ENCODE peak calls at places on chromosome 9, in five cellular contexts. T is HCT116, V is GM23248, Q is hepatocyte, Y is MM.1S. N is an unnamed sample. For H3K9me2, the result is how much of the 10 kb centered on the place peaks cover.

GRCh38 chr9:98523231-98523901 is 185.4 kb downstream of the GABBR2 start:
- DNase-seq in T (no peak), V (peak), Q (peak), Y (no peak), N (peak)

GRCh38 chr9:81902601-81903000 is 25.6 kb upstream of the SPATA31D4 start:
- DNase-seq in T (no peak), V (peak), Q (peak), Y (no peak), N (no peak)

GRCh38 chr9:16363916-16364315 is 506.6 kb downstream of the BNC2 start:
- DNase-seq in T (no peak), V (no peak), Q (no peak), Y (no peak), N (no peak)

GRCh38 chr9:6040077-6040476 is 24.7 kb upstream of the RANBP6 start:
- DNase-seq in T (no peak), V (no peak), Q (no peak), Y (no peak), N (no peak)

GRCh38 chr9:129320575-129321311 is 142.7 kb upstream of the IER5L start:
- DNase-seq in T (no peak), V (peak), Q (peak), Y (peak), N (peak)

GRCh38 chr9:911003-911402 is 65.5 kb upstream of the DMRT3 start:
- DNase-seq in T (no peak), V (no peak), Q (no peak), Y (no peak), N (peak)

GRCh38 chr9:22454021-22454420 is 7.4 kb downstream of the DMRTA1 start:
- DNase-seq in T (no peak), V (peak), Q (peak), Y (no peak), N (no peak)

GRCh38 chr9:134224827-134225154 is 60.4 kb upstream of the RNU6ATAC start:
- DNase-seq in T (no peak), V (no peak), Q (no peak), Y (no peak), N (no peak)

GRCh38 chr9:91857831-91858669 is 92.0 kb downstream of the ROR2 start:
- DNase-seq in T (no peak), V (no peak), Q (no peak), Y (no peak), N (peak)

GRCh38 chr9:77926314-77926959 is 105.2 kb downstream of the GNAQ start:
- DNase-seq in T (peak), V (peak), Q (no peak), Y (no peak), N (no peak)

GRCh38 chr9:73151653-73152382 is at the start of gene ANXA1:
- DNase-seq in T (peak), V (peak), Q (peak), Y (no peak), N (peak)
- H3K4me3 ChIP-seq in T (peak), V (peak), Q (peak), Y (no peak), N (no peak)

GRCh38 chr9:74721696-74722660 is 165.7 kb downstream of the TRPM6 start:
- DNase-seq in T (no peak), V (no peak), Q (no peak), Y (no peak), N (no peak)
- H3K9me2 ChIP-seq in T (under half), V (under half), Q (under half), Y (under half), N (under half)

GRCh38 chr9:2876726-2877125 is 32.8 kb upstream of the PUM3 start:
- DNase-seq in T (no peak), V (no peak), Q (no peak), Y (no peak), N (no peak)
- H3K4me3 ChIP-seq in T (no peak), V (no peak), Q (no peak), Y (no peak), N (no peak)

GRCh38 chr9:109094268-109094667 is 25.5 kb downstream of the TMEM245 start:
- DNase-seq in T (no peak), V (no peak), Q (no peak), Y (no peak), N (no peak)
- H3K9me2 ChIP-seq in T (under half), V (under half), Q (under half), Y (under half), N (under half)

GRCh38 chr9:127554966-127555829 is 56.9 kb upstream of the STXBP1 start:
- DNase-seq in T (no peak), V (peak), Q (no peak), Y (no peak), N (no peak)

GRCh38 chr9:127557998-127558546 is 54.0 kb upstream of the STXBP1 start:
- DNase-seq in T (no peak), V (no peak), Q (no peak), Y (no peak), N (no peak)

GRCh38 chr9:127557466-127557869 is 54.6 kb upstream of the STXBP1 start:
- DNase-seq in T (no peak), V (peak), Q (peak), Y (no peak), N (no peak)

GRCh38 chr9:127555830-127556820 is 56.0 kb upstream of the STXBP1 start:
- DNase-seq in T (peak), V (peak), Q (peak), Y (no peak), N (no peak)

DNA sequence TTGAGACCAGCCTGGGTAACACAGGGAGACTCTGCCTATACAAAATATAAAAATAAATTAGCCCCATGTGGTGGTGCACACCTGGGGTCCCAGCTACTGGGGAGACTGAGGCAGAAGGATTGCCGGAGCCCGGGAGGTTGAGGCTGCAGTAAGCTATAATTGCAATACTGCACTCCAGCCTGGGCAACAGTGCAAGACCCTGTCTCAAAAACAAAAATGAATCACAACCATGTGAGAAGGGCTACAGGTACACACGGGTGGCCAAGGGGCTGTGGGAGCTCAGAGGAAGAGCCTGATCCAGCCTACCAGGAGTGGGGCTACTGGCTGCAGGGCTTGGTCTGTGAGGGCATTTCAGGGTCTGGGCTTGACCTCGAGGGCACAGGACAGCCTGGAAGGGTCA is 55.2 kb upstream of the STXBP1 start:
- DNase-seq in T (no peak), V (no peak), Q (no peak), Y (no peak), N (no peak)
- H3K4me3 ChIP-seq in T (no peak), V (no peak), Q (no peak), Y (no peak), N (no peak)

GRCh38 chr9:25602366-25603044 is 75.7 kb downstream of the TUSC1 start:
- DNase-seq in T (no peak), V (no peak), Q (peak), Y (no peak), N (peak)
- H3K9me2 ChIP-seq in T (under half), V (under half), Q (under half), Y (under half), N (under half)

GRCh38 chr9:122857810-122858209 is 29.4 kb upstream of the PDCL start:
- DNase-seq in T (no peak), V (no peak), Q (no peak), Y (no peak), N (no peak)
- H3K4me3 ChIP-seq in T (no peak), V (no peak), Q (no peak), Y (no peak), N (no peak)

N was measured in GM23338.